ENCODE peak calls at places on chromosome 6, in six cellular contexts. G is activated CD4-positive, alpha-beta T cell treated with anti-CD3 and anti-CD28 coated beads for 1 hour; U is KBM-7; W is cardiac muscle cell; C is NCI-H187; D is CD8-positive, alpha-beta T cell. N is an unnamed sample.
A peak's percentile ranks its signal among the peaks of the same experiment; 100 is the strongest.

GRCh38 chr6:102114402-102114801 is 720.9 kb downstream of the GRIK2 start:
- DNase-seq in G (no peak), U (peak; percentile 20), W (peak; percentile 45), C (no peak), D (no peak), N (no peak)

GRCh38 chr6:50821431-50822077 is 2.9 kb downstream of the TFAP2B start:
- DNase-seq in G (no peak), U (no peak), W (no peak), C (no peak), D (no peak), N (no peak)

GRCh38 chr6:5412663-5413062 is 151.3 kb downstream of the FARS2 start:
- DNase-seq in G (no peak), U (no peak), W (no peak), C (peak; percentile 6), D (no peak), N (no peak)

GRCh38 chr6:163729127-163729872 is 314.8 kb downstream of the QKI start:
- DNase-seq in G (no peak), U (no peak), W (peak; percentile 49), C (no peak), D (no peak), N (no peak)

GRCh38 chr6:149060985-149061760 is 256.3 kb upstream of the TAB2 start:
- DNase-seq in G (no peak), U (no peak), W (no peak), C (peak; percentile 73), D (no peak), N (peak; percentile 46)

GRCh38 chr6:116741571-116741970 is 23.9 kb downstream of the FAM162B start:
- DNase-seq in G (no peak), U (no peak), W (no peak), C (no peak), D (no peak), N (no peak)

GRCh38 chr6:53920881-53921280 is 126.1 kb downstream of the LRRC1 start:
- DNase-seq in G (no peak), U (no peak), W (no peak), C (no peak), D (no peak), N (no peak)

GRCh38 chr6:129069006-129069405 is 186.1 kb downstream of the LAMA2 start:
- DNase-seq in G (no peak), U (no peak), W (no peak), C (no peak), D (no peak), N (no peak)

GRCh38 chr6:52016918-52017748 is 70.3 kb downstream of the PKHD1 start:
- DNase-seq in G (no peak), U (no peak), W (no peak), C (no peak), D (no peak), N (no peak)

GRCh38 chr6:134802426-134803058 is 147.4 kb downstream of the ALDH8A1 start:
- DNase-seq in G (no peak), U (no peak), W (no peak), C (no peak), D (no peak), N (peak; percentile 91)

GRCh38 chr6:75759207-75759606 is 10.2 kb downstream of the MYO6 start:
- DNase-seq in G (no peak), U (peak; percentile 77), W (no peak), C (peak; percentile 51), D (no peak), N (peak; percentile 76)

GRCh38 chr6:84077645-84078044 is 44.1 kb downstream of the MRAP2 start:
- DNase-seq in G (no peak), U (no peak), W (no peak), C (no peak), D (no peak), N (no peak)

GRCh38 chr6:130466744-130467052 is 100.9 kb downstream of the TMEM200A start:
- DNase-seq in G (no peak), U (no peak), W (no peak), C (no peak), D (no peak), N (no peak)

GRCh38 chr6:22098623-22099022 is 198.2 kb downstream of the PRL start:
- DNase-seq in G (no peak), U (no peak), W (no peak), C (no peak), D (no peak), N (no peak)

GRCh38 chr6:29845405-29846006 is 17.9 kb downstream of the HLA-G start:
- DNase-seq in G (no peak), U (no peak), W (no peak), C (no peak), D (no peak), N (peak; percentile 10)

GRCh38 chr6:163192591-163192990 is 221.9 kb upstream of the QKI start:
- DNase-seq in G (no peak), U (no peak), W (no peak), C (no peak), D (no peak), N (no peak)

GRCh38 chr6:33029297-33030184 is 20.1 kb upstream of the HLA-DOA start:
- DNase-seq in G (no peak), U (peak; percentile 52), W (peak; percentile 52), C (no peak), D (no peak), N (no peak)

GRCh38 chr6:31498748-31499147 is 803 bp downstream of the MICB start:
- DNase-seq in G (no peak), U (no peak), W (peak; percentile 6), C (no peak), D (no peak), N (no peak)

N was measured in RCC 7860.